ENCODE peak calls at places on chromosomes 13 and 19, in five cellular contexts. R is left ventricle myocardium inferior; T is CD4-positive, alpha-beta memory T cell; S is brain microvascular endothelial cell; L is iPS DF 6.9. P is an unnamed sample.

GRCh38 chr13:107834717-107835116 is 380.6 kb downstream of the LIG4 start:
- DNase-seq in S (peak; percentile 16), T (no peak), R (no peak), L (no peak), P (no peak)

GRCh38 chr13:52827839-52828238 is 20.6 kb downstream of the PCDH8 start:
- DNase-seq in T (no peak), R (no peak), L (no peak), S (no peak), P (no peak)

GRCh38 chr19:2906631-2907195 is 6.0 kb downstream of the ZNF57 start:
- DNase-seq in S (no peak), R (no peak), L (no peak), T (no peak), P (no peak)

GRCh38 chr13:48626077-48626449 is 27.7 kb upstream of the CYSLTR2 start:
- DNase-seq in R (no peak), L (no peak), T (no peak), S (peak; percentile 86), P (no peak)

GRCh38 chr13:90084684-90085290 is 1262.7 kb upstream of the MIR17HG start:
- DNase-seq in T (no peak), L (no peak), S (no peak), R (no peak), P (peak; percentile 8)

GRCh38 chr19:22144394-22144793 is 52.4 kb downstream of the ZNF676 start:
- DNase-seq in S (no peak), L (peak; percentile 0), R (no peak), T (no peak), P (no peak)

GRCh38 chr13:99778500-99778899 is 193.1 kb downstream of the ZIC5 start:
- DNase-seq in L (no peak), S (no peak), T (no peak), R (no peak), P (no peak)

GRCh38 chr13:39023316-39023715 is 14.6 kb downstream of the PROSER1 start:
- DNase-seq in R (no peak), T (no peak), S (no peak), L (no peak), P (peak; percentile 21)

GRCh38 chr19:13888281-13888680 is 11.3 kb downstream of the NANOS3 start:
- DNase-seq in S (no peak), R (no peak), T (no peak), L (no peak), P (no peak)

GRCh38 chr19:1449467-1450442 is at the start of gene APC2:
- DNase-seq in T (peak; percentile 38), S (no peak), L (no peak), R (no peak), P (no peak)

GRCh38 chr13:25874907-25875306 is 176.9 kb downstream of the SHISA2 start:
- DNase-seq in R (no peak), L (no peak), T (peak; percentile 63), S (no peak), P (no peak)

GRCh38 chr13:61113140-61113658 is 302.4 kb downstream of the PCDH20 start:
- DNase-seq in R (no peak), L (no peak), S (no peak), T (no peak), P (no peak)

GRCh38 chr19:1019616-1019961 is 1.3 kb downstream of the TMEM259 start:
- DNase-seq in L (no peak), S (no peak), R (no peak), T (no peak), P (no peak)

GRCh38 chr13:73388586-73388985 is 329.8 kb downstream of the KLF5 start:
- DNase-seq in S (no peak), T (no peak), L (no peak), R (no peak), P (no peak)

GRCh38 chr19:41366089-41366488 is 2.1 kb upstream of the B9D2 start:
- DNase-seq in T (no peak), R (no peak), L (no peak), S (no peak), P (no peak)

GRCh38 chr13:26600345-26600761 is 42.9 kb downstream of the WASF3 start:
- DNase-seq in L (no peak), R (no peak), T (no peak), S (no peak), P (no peak)

GRCh38 chr19:52638601-52639000 is 446 bp upstream of the ZNF83 start:
- DNase-seq in L (no peak), T (no peak), R (peak; percentile 22), S (peak; percentile 28), P (no peak)

GRCh38 chr13:48156466-48156865 is 61.6 kb upstream of the MED4 start:
- DNase-seq in R (no peak), S (no peak), L (no peak), T (peak; percentile 69), P (peak; percentile 69)

GRCh38 chr19:17061205-17061604 is 14.0 kb downstream of the HAUS8 start:
- DNase-seq in S (no peak), R (no peak), T (no peak), L (no peak), P (no peak)

GRCh38 chr13:23673354-23673753 is 103.1 kb downstream of the TNFRSF19 start:
- DNase-seq in T (no peak), R (no peak), L (no peak), S (peak; percentile 93), P (peak; percentile 89)

GRCh38 chr13:50707533-50708096 is 135.9 kb downstream of the DLEU7 start:
- DNase-seq in L (no peak), R (no peak), T (no peak), S (no peak), P (no peak)

GRCh38 chr19:10417598-10418280 is 2.6 kb upstream of the PDE4A start:
- DNase-seq in T (no peak), R (no peak), L (no peak), S (no peak), P (no peak)

GRCh38 chr19:46537136-46538097 is 41.8 kb upstream of the PNMA8B start:
- DNase-seq in T (peak; percentile 53), R (peak; percentile 62), S (peak; percentile 52), L (no peak), P (peak; percentile 28)

GRCh38 chr13:76339649-76340048 is 546.6 kb downstream of the KCTD12 start:
- DNase-seq in L (no peak), R (no peak), T (no peak), S (no peak), P (no peak)

GRCh38 chr13:69474286-69474685 is 633.3 kb upstream of the ATXN8OS start:
- DNase-seq in R (no peak), S (no peak), L (no peak), T (no peak), P (peak; percentile 17)

GRCh38 chr13:40652588-40652940 is 13.9 kb downstream of the FOXO1 start:
- DNase-seq in S (no peak), T (no peak), R (no peak), L (no peak), P (no peak)
- H3K4me3 ChIP-seq in S (no peak overlapping the region), T (peak overlapping the region; percentile 29), R (no peak overlapping the region), L (no peak overlapping the region), P (no peak overlapping the region)

GRCh38 chr19:44959691-44960090 is 4.5 kb downstream of the CLPTM1 start:
- DNase-seq in S (no peak), R (no peak), L (no peak), T (no peak), P (no peak)
- H3K27me3 ChIP-seq in S (no peaks in the 10 kb centered on the region), R (no peaks in the 10 kb centered on the region), L (no peaks in the 10 kb centered on the region), T (no peaks in the 10 kb centered on the region), P (no peaks in the 10 kb centered on the region)

DNA sequence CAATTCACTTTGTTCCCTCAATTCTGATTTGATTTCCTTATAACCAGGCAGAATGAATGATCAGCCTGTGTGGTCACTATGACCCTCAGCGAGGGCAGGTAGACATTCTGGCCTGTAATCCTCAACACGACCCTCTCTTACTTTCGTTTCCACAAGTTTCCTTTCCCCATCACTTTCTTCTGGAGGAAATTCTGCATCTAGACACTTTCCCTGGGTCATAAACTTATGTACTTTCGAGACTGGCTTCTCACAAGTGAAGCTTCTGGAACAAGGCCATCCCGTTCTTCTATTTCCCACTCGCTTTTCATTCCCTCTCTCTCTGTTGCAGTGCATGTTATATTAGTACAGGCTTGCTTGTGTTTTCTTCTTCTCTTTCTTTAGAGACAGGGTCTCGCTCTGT is 23.1 kb upstream of the KL start:
- DNase-seq in L (no peak), R (no peak), T (no peak), S (no peak), P (no peak)
- H3K36me3 ChIP-seq in L (no peaks in the 10 kb centered on the region), R (no peaks in the 10 kb centered on the region), T (no peaks in the 10 kb centered on the region), S (no peaks in the 10 kb centered on the region), P (no peaks in the 10 kb centered on the region)

GRCh38 chr19:33194884-33195710 is 967 bp downstream of the LRP3 start:
- DNase-seq in T (no peak), R (no peak), S (no peak), L (no peak), P (no peak)
- H3K4me3 ChIP-seq in T (no peak overlapping the region), R (peak overlapping the region; percentile 75), S (peak overlapping the region; percentile 58), L (peak overlapping the region; percentile 72), P (peak overlapping the region; percentile 43)

GRCh38 chr13:111665691-111666095 is 345.3 kb downstream of the TEX29 start:
- DNase-seq in T (no peak), R (no peak), S (no peak), L (no peak), P (no peak)
- H3K27me3 ChIP-seq in T (no peaks in the 10 kb centered on the region), R (peaks cover 54% of the 10 kb centered on the region), S (no peaks in the 10 kb centered on the region), L (no peaks in the 10 kb centered on the region), P (no peaks in the 10 kb centered on the region)